ENCODE peak calls at places on chromosomes 6 and 20, in ten cellular contexts. One of them, this sample, is unnamed.

GRCh38 chr6:149933036-149933435 is 8.8 kb upstream of the ULBP2 start:
- DNase-seq in left lung: no peak
- DNase-seq in pancreas: no peak
- DNase-seq in right lobe of liver: no peak
- DNase-seq in Panc1: no peak
- DNase-seq in PC-3: no peak
- DNase-seq in transverse colon: no peak
- DNase-seq in stomach: no peak
- DNase-seq in fibroblast of lung: no peak
- DNase-seq in heart right ventricle: no peak
- DNase-seq in this sample: no peak

GRCh38 chr6:42279966-42280629 is 62.4 kb upstream of the MRPS10 start:
- DNase-seq in left lung: peak; percentile 57
- DNase-seq in transverse colon: no peak
- DNase-seq in PC-3: peak; percentile 80
- DNase-seq in heart right ventricle: peak; percentile 73
- DNase-seq in fibroblast of lung: peak; percentile 33
- DNase-seq in Panc1: no peak
- DNase-seq in pancreas: no peak
- DNase-seq in stomach: peak; percentile 33
- DNase-seq in right lobe of liver: no peak
- DNase-seq in this sample: no peak

GRCh38 chr20:40868568-40869223 is 159.9 kb upstream of the TOP1 start:
- DNase-seq in left lung: no peak
- DNase-seq in transverse colon: no peak
- DNase-seq in PC-3: no peak
- DNase-seq in stomach: no peak
- DNase-seq in heart right ventricle: peak; percentile 39
- DNase-seq in right lobe of liver: no peak
- DNase-seq in fibroblast of lung: peak; percentile 86
- DNase-seq in Panc1: no peak
- DNase-seq in pancreas: no peak
- DNase-seq in this sample: no peak

GRCh38 chr20:53983401-53983800 is 87.0 kb downstream of the BCAS1 start:
- DNase-seq in left lung: no peak
- DNase-seq in heart right ventricle: no peak
- DNase-seq in Panc1: no peak
- DNase-seq in stomach: no peak
- DNase-seq in right lobe of liver: no peak
- DNase-seq in PC-3: no peak
- DNase-seq in pancreas: no peak
- DNase-seq in fibroblast of lung: no peak
- DNase-seq in transverse colon: no peak
- DNase-seq in this sample: no peak

GRCh38 chr6:52285174-52286068 is 879 bp upstream of the MCM3 start:
- DNase-seq in left lung: no peak
- DNase-seq in Panc1: peak; percentile 18
- DNase-seq in stomach: no peak
- DNase-seq in PC-3: peak; percentile 23
- DNase-seq in right lobe of liver: no peak
- DNase-seq in heart right ventricle: no peak
- DNase-seq in pancreas: no peak
- DNase-seq in fibroblast of lung: no peak
- DNase-seq in transverse colon: no peak
- DNase-seq in this sample: no peak

GRCh38 chr6:14910692-14911547 is 334.9 kb upstream of the JARID2 start:
- DNase-seq in stomach: peak; percentile 38
- DNase-seq in transverse colon: peak; percentile 39
- DNase-seq in heart right ventricle: peak; percentile 38
- DNase-seq in right lobe of liver: peak; percentile 51
- DNase-seq in pancreas: no peak
- DNase-seq in fibroblast of lung: no peak
- DNase-seq in PC-3: no peak
- DNase-seq in left lung: peak; percentile 79
- DNase-seq in Panc1: no peak
- DNase-seq in this sample: peak; percentile 68

GRCh38 chr6:118215269-118215668 is 308.2 kb downstream of the SLC35F1 start:
- DNase-seq in pancreas: no peak
- DNase-seq in stomach: no peak
- DNase-seq in left lung: no peak
- DNase-seq in transverse colon: no peak
- DNase-seq in PC-3: no peak
- DNase-seq in heart right ventricle: no peak
- DNase-seq in fibroblast of lung: no peak
- DNase-seq in Panc1: no peak
- DNase-seq in right lobe of liver: no peak
- DNase-seq in this sample: no peak

GRCh38 chr6:26300043-26300331 is 65.0 kb upstream of the BTN3A2 start:
- DNase-seq in heart right ventricle: no peak
- DNase-seq in right lobe of liver: no peak
- DNase-seq in PC-3: no peak
- DNase-seq in transverse colon: no peak
- DNase-seq in stomach: no peak
- DNase-seq in pancreas: no peak
- DNase-seq in left lung: no peak
- DNase-seq in fibroblast of lung: no peak
- DNase-seq in Panc1: no peak
- DNase-seq in this sample: no peak

GRCh38 chr6:39080246-39080875 is 31.8 kb downstream of the GLP1R start:
- DNase-seq in stomach: no peak
- DNase-seq in transverse colon: no peak
- DNase-seq in PC-3: no peak
- DNase-seq in fibroblast of lung: no peak
- DNase-seq in Panc1: no peak
- DNase-seq in heart right ventricle: no peak
- DNase-seq in pancreas: no peak
- DNase-seq in left lung: no peak
- DNase-seq in right lobe of liver: no peak
- DNase-seq in this sample: no peak

GRCh38 chr6:71332012-71332411 is 43.4 kb downstream of the OGFRL1 start:
- DNase-seq in stomach: no peak
- DNase-seq in transverse colon: no peak
- DNase-seq in PC-3: no peak
- DNase-seq in Panc1: no peak
- DNase-seq in fibroblast of lung: peak; percentile 10
- DNase-seq in pancreas: no peak
- DNase-seq in left lung: no peak
- DNase-seq in right lobe of liver: no peak
- DNase-seq in heart right ventricle: no peak
- DNase-seq in this sample: no peak

GRCh38 chr6:12039540-12040459 is 27.7 kb downstream of the HIVEP1 start:
- DNase-seq in left lung: no peak
- DNase-seq in stomach: no peak
- DNase-seq in Panc1: no peak
- DNase-seq in heart right ventricle: no peak
- DNase-seq in PC-3: no peak
- DNase-seq in fibroblast of lung: no peak
- DNase-seq in right lobe of liver: no peak
- DNase-seq in pancreas: peak; percentile 66
- DNase-seq in transverse colon: no peak
- DNase-seq in this sample: no peak

GRCh38 chr20:38091447-38092216 is 58.1 kb downstream of the RPRD1B start:
- DNase-seq in pancreas: no peak
- DNase-seq in left lung: no peak
- DNase-seq in heart right ventricle: peak; percentile 1
- DNase-seq in Panc1: no peak
- DNase-seq in fibroblast of lung: peak; percentile 22
- DNase-seq in PC-3: no peak
- DNase-seq in transverse colon: peak; percentile 26
- DNase-seq in right lobe of liver: no peak
- DNase-seq in stomach: no peak
- DNase-seq in this sample: no peak

GRCh38 chr6:29995346-29995777 is 53.0 kb downstream of the HLA-A start:
- DNase-seq in left lung: no peak
- DNase-seq in pancreas: no peak
- DNase-seq in stomach: no peak
- DNase-seq in fibroblast of lung: peak; percentile 19
- DNase-seq in heart right ventricle: no peak
- DNase-seq in PC-3: peak; percentile 3
- DNase-seq in right lobe of liver: no peak
- DNase-seq in transverse colon: no peak
- DNase-seq in Panc1: no peak
- DNase-seq in this sample: no peak

GRCh38 chr6:170142559-170142958 is 148.3 kb downstream of the DLL1 start:
- DNase-seq in Panc1: no peak
- DNase-seq in pancreas: no peak
- DNase-seq in right lobe of liver: no peak
- DNase-seq in PC-3: no peak
- DNase-seq in heart right ventricle: no peak
- DNase-seq in left lung: no peak
- DNase-seq in fibroblast of lung: no peak
- DNase-seq in stomach: no peak
- DNase-seq in transverse colon: no peak
- DNase-seq in this sample: no peak

GRCh38 chr6:16276991-16277981 is 38.9 kb downstream of the GMPR start:
- DNase-seq in pancreas: no peak
- DNase-seq in Panc1: peak; percentile 51
- DNase-seq in left lung: peak; percentile 79
- DNase-seq in PC-3: peak; percentile 96
- DNase-seq in transverse colon: peak; percentile 52
- DNase-seq in fibroblast of lung: peak; percentile 94
- DNase-seq in right lobe of liver: no peak
- DNase-seq in stomach: peak; percentile 73
- DNase-seq in heart right ventricle: peak; percentile 78
- DNase-seq in this sample: no peak

GRCh38 chr6:40695114-40695513 is 108.0 kb upstream of the LRFN2 start:
- DNase-seq in fibroblast of lung: no peak
- DNase-seq in right lobe of liver: no peak
- DNase-seq in left lung: no peak
- DNase-seq in pancreas: no peak
- DNase-seq in Panc1: no peak
- DNase-seq in heart right ventricle: no peak
- DNase-seq in stomach: no peak
- DNase-seq in transverse colon: no peak
- DNase-seq in PC-3: no peak
- DNase-seq in this sample: no peak

GRCh38 chr6:96015791-96016776 is at the start of gene FUT9:
- DNase-seq in right lobe of liver: no peak
- DNase-seq in left lung: peak; percentile 67
- DNase-seq in transverse colon: no peak
- DNase-seq in pancreas: peak; percentile 88
- DNase-seq in heart right ventricle: no peak
- DNase-seq in stomach: peak; percentile 78
- DNase-seq in Panc1: no peak
- DNase-seq in PC-3: no peak
- DNase-seq in fibroblast of lung: peak; percentile 9
- DNase-seq in this sample: no peak

GRCh38 chr6:25660512-25660911 is 8.5 kb downstream of the SCGN start:
- DNase-seq in fibroblast of lung: peak; percentile 37
- DNase-seq in transverse colon: no peak
- DNase-seq in pancreas: no peak
- DNase-seq in left lung: no peak
- DNase-seq in PC-3: peak; percentile 82
- DNase-seq in stomach: no peak
- DNase-seq in Panc1: no peak
- DNase-seq in right lobe of liver: peak; percentile 42
- DNase-seq in heart right ventricle: no peak
- DNase-seq in this sample: no peak

GRCh38 chr6:142760152-142760551 is 184.8 kb downstream of the HIVEP2 start:
- DNase-seq in transverse colon: no peak
- DNase-seq in pancreas: no peak
- DNase-seq in Panc1: no peak
- DNase-seq in left lung: no peak
- DNase-seq in heart right ventricle: no peak
- DNase-seq in PC-3: peak; percentile 22
- DNase-seq in fibroblast of lung: peak; percentile 77
- DNase-seq in stomach: no peak
- DNase-seq in right lobe of liver: no peak
- DNase-seq in this sample: no peak

GRCh38 chr20:33685328-33686007 is 717 bp downstream of the E2F1 start:
- DNase-seq in stomach: no peak
- DNase-seq in left lung: peak; percentile 85
- DNase-seq in heart right ventricle: no peak
- DNase-seq in Panc1: no peak
- DNase-seq in right lobe of liver: no peak
- DNase-seq in pancreas: peak; percentile 74
- DNase-seq in PC-3: peak; percentile 40
- DNase-seq in fibroblast of lung: no peak
- DNase-seq in transverse colon: peak; percentile 72
- DNase-seq in this sample: peak; percentile 82
- H3K4me1 ChIP-seq in stomach: peaks cover 30% of the 10 kb centered on the region
- H3K4me1 ChIP-seq in left lung: peaks cover 11% of the 10 kb centered on the region
- H3K4me1 ChIP-seq in heart right ventricle: no peaks in the 10 kb centered on the region
- H3K4me1 ChIP-seq in Panc1: peaks cover 6% of the 10 kb centered on the region
- H3K4me1 ChIP-seq in right lobe of liver: no peaks in the 10 kb centered on the region
- H3K4me1 ChIP-seq in pancreas: no peaks in the 10 kb centered on the region
- H3K4me1 ChIP-seq in PC-3: peaks cover 18% of the 10 kb centered on the region
- H3K4me1 ChIP-seq in fibroblast of lung: peaks cover 8% of the 10 kb centered on the region
- H3K4me1 ChIP-seq in transverse colon: peaks cover 9% of the 10 kb centered on the region
- H3K4me1 ChIP-seq in this sample: peaks cover 19% of the 10 kb centered on the region

GRCh38 chr6:152268846-152269442 is 368.2 kb downstream of the SYNE1 start:
- DNase-seq in PC-3: no peak
- DNase-seq in fibroblast of lung: peak; percentile 20
- DNase-seq in stomach: no peak
- DNase-seq in heart right ventricle: no peak
- DNase-seq in right lobe of liver: no peak
- DNase-seq in left lung: no peak
- DNase-seq in Panc1: no peak
- DNase-seq in pancreas: no peak
- DNase-seq in transverse colon: no peak
- DNase-seq in this sample: no peak
- H3K27ac ChIP-seq in PC-3: no peak overlapping the region
- H3K27ac ChIP-seq in fibroblast of lung: no peak overlapping the region
- H3K27ac ChIP-seq in stomach: no peak overlapping the region
- H3K27ac ChIP-seq in heart right ventricle: peak overlapping the region; percentile 57
- H3K27ac ChIP-seq in right lobe of liver: no peak overlapping the region
- H3K27ac ChIP-seq in left lung: no peak overlapping the region
- H3K27ac ChIP-seq in Panc1: no peak overlapping the region
- H3K27ac ChIP-seq in pancreas: no peak overlapping the region
- H3K27ac ChIP-seq in transverse colon: no peak overlapping the region
- H3K27ac ChIP-seq in this sample: no peak overlapping the region

GRCh38 chr6:129621252-129621651 is 88.7 kb downstream of the ARHGAP18 start:
- DNase-seq in Panc1: no peak
- DNase-seq in transverse colon: peak; percentile 24
- DNase-seq in heart right ventricle: no peak
- DNase-seq in right lobe of liver: peak; percentile 26
- DNase-seq in left lung: no peak
- DNase-seq in pancreas: no peak
- DNase-seq in stomach: peak; percentile 34
- DNase-seq in fibroblast of lung: no peak
- DNase-seq in PC-3: peak; percentile 51
- DNase-seq in this sample: peak; percentile 75
- TF ChIP-seq CTCF in Panc1: peak; percentile 44
- TF ChIP-seq CTCF in transverse colon: no peak
- TF ChIP-seq CTCF in heart right ventricle: peak; percentile 21
- TF ChIP-seq CTCF in right lobe of liver: peak; percentile 56
- TF ChIP-seq CTCF in left lung: peak; percentile 28
- TF ChIP-seq CTCF in pancreas: peak; percentile 9
- TF ChIP-seq CTCF in stomach: peak; percentile 1
- TF ChIP-seq CTCF in fibroblast of lung: peak; percentile 37
- TF ChIP-seq CTCF in PC-3: peak; percentile 63
- TF ChIP-seq CTCF in this sample: peak; percentile 50

DNA sequence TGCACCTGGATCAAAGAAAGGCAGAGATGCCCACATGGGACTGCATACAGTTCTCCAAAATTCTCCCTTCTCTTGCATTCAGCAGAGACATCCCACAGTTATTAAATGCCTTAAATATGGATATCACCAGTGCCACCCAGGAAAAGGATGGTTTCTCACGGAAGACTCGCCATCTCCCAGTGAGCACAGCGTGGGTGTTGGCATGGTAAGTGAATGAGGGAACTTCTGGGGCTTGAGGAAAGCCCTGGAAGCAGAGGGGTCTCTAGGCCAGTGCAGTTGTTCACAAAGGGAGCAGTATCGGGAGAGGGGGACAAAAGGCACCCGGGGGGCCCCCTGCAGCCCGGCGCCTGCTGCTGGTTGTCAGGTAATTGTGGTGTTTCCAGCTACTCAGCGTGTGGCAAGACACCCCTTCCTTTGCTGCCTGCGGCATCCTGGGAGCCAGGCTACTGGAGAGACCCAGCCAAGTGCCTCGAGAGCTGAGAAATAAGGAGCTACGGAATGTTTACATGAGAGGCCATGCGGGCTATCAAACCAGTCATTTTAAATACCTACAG is 125.5 kb downstream of the PXDC1 start:
- DNase-seq in pancreas: no peak
- DNase-seq in fibroblast of lung: no peak
- DNase-seq in PC-3: no peak
- DNase-seq in heart right ventricle: no peak
- DNase-seq in left lung: no peak
- DNase-seq in right lobe of liver: no peak
- DNase-seq in Panc1: no peak
- DNase-seq in stomach: no peak
- DNase-seq in transverse colon: no peak
- DNase-seq in this sample: no peak
- H3K4me1 ChIP-seq in pancreas: no peaks in the 10 kb centered on the region
- H3K4me1 ChIP-seq in fibroblast of lung: no peaks in the 10 kb centered on the region
- H3K4me1 ChIP-seq in PC-3: no peaks in the 10 kb centered on the region
- H3K4me1 ChIP-seq in heart right ventricle: no peaks in the 10 kb centered on the region
- H3K4me1 ChIP-seq in left lung: no peaks in the 10 kb centered on the region
- H3K4me1 ChIP-seq in right lobe of liver: no peaks in the 10 kb centered on the region
- H3K4me1 ChIP-seq in Panc1: no peaks in the 10 kb centered on the region
- H3K4me1 ChIP-seq in stomach: no peaks in the 10 kb centered on the region
- H3K4me1 ChIP-seq in transverse colon: no peaks in the 10 kb centered on the region
- H3K4me1 ChIP-seq in this sample: no peaks in the 10 kb centered on the region